ENCODE peak calls at places on chromosomes 11 and 22, in six cellular contexts. W is PC-3, I is heart right ventricle, Z is Peyer's patch, A is heart left ventricle, Y is OCI-LY7. Q is an unnamed sample.
A peak's percentile ranks its signal among the peaks of the same experiment; 100 is the strongest.

GRCh38 chr11:2451916-2452694 is 7.3 kb downstream of the KCNQ1 start:
- DNase-seq in W (no peak), I (no peak), Z (no peak), A (peak; percentile 62), Y (no peak), Q (no peak)

GRCh38 chr22:49827853-49828598 is at the start of gene BRD1:
- DNase-seq in W (peak; percentile 67), I (peak; percentile 36), Z (peak; percentile 56), A (peak; percentile 68), Y (peak; percentile 83), Q (no peak)

GRCh38 chr11:105399505-105399904 is 210.4 kb upstream of the GRIA4 start:
- DNase-seq in W (no peak), I (no peak), Z (no peak), A (no peak), Y (no peak), Q (no peak)

GRCh38 chr11:64051297-64051696 is 15.6 kb downstream of the FLRT1 start:
- DNase-seq in W (no peak), I (no peak), Z (no peak), A (no peak), Y (no peak), Q (no peak)

GRCh38 chr11:39678996-39679395 is 1780.5 kb downstream of the LRRC4C start:
- DNase-seq in W (peak; percentile 59), I (no peak), Z (no peak), A (no peak), Y (no peak), Q (no peak)

GRCh38 chr11:19768197-19768596 is 55.6 kb downstream of the NAV2 start:
- DNase-seq in W (no peak), I (no peak), Z (no peak), A (no peak), Y (no peak), Q (no peak)

GRCh38 chr22:38244106-38244505 is 28.7 kb downstream of the TMEM184B start:
- DNase-seq in W (no peak), I (no peak), Z (no peak), A (no peak), Y (peak; percentile 75), Q (no peak)

GRCh38 chr11:67354314-67355022 is 1.1 kb upstream of the POLD4 start:
- DNase-seq in W (peak; percentile 99), I (peak; percentile 79), Z (no peak), A (peak; percentile 91), Y (no peak), Q (peak; percentile 79)

GRCh38 chr11:96426356-96427103 is 36.7 kb downstream of the JRKL start:
- DNase-seq in W (peak; percentile 72), I (no peak), Z (no peak), A (no peak), Y (peak; percentile 41), Q (no peak)

GRCh38 chr22:47618611-47619010 is 856.2 kb downstream of the TBC1D22A start:
- DNase-seq in W (no peak), I (no peak), Z (no peak), A (no peak), Y (no peak), Q (no peak)

GRCh38 chr22:39493759-39494158 is 8.3 kb upstream of the MIEF1 start:
- DNase-seq in W (peak; percentile 76), I (no peak), Z (no peak), A (no peak), Y (no peak), Q (peak; percentile 0)

GRCh38 chr11:44979536-44980399 is 29.1 kb upstream of the TP53I11 start:
- DNase-seq in W (peak; percentile 92), I (peak; percentile 51), Z (no peak), A (peak; percentile 64), Y (no peak), Q (peak; percentile 82)

GRCh38 chr11:7927635-7928034 is 3.4 kb downstream of the OR10A6 start:
- DNase-seq in W (peak; percentile 33), I (no peak), Z (no peak), A (no peak), Y (no peak), Q (no peak)

GRCh38 chr22:29706493-29706892 is 13.3 kb upstream of the CABP7 start:
- DNase-seq in W (no peak), I (no peak), Z (no peak), A (no peak), Y (no peak), Q (no peak)

GRCh38 chr11:45096636-45097035 is 49.8 kb upstream of the PRDM11 start:
- DNase-seq in W (no peak), I (no peak), Z (no peak), A (no peak), Y (no peak), Q (no peak)

GRCh38 chr22:28594076-28594783 is 85.4 kb downstream of the TTC28 start:
- DNase-seq in W (no peak), I (no peak), Z (no peak), A (no peak), Y (no peak), Q (no peak)

GRCh38 chr11:74443071-74443864 is 24.1 kb downstream of the KCNE3 start:
- DNase-seq in W (peak; percentile 94), I (no peak), Z (no peak), A (no peak), Y (no peak), Q (no peak)

GRCh38 chr22:42878561-42879305 is 21.7 kb upstream of the ARFGAP3 start:
- DNase-seq in W (no peak), I (no peak), Z (no peak), A (no peak), Y (no peak), Q (peak; percentile 47)
- H3K4me1 ChIP-seq in W (no peaks in the 10 kb centered on the region), I (peaks cover 28% of the 10 kb centered on the region), Z (no peaks in the 10 kb centered on the region), A (no peaks in the 10 kb centered on the region), Y (peaks cover 9% of the 10 kb centered on the region), Q (peaks cover 8% of the 10 kb centered on the region)

GRCh38 chr11:72725731-72726042 is 26.5 kb downstream of the ARAP1 start:
- DNase-seq in W (no peak), I (no peak), Z (no peak), A (no peak), Y (no peak), Q (no peak)
- H3K36me3 ChIP-seq in W (no peaks in the 10 kb centered on the region), I (no peaks in the 10 kb centered on the region), Z (no peaks in the 10 kb centered on the region), A (peaks cover 2% of the 10 kb centered on the region), Y (peaks cover 38% of the 10 kb centered on the region), Q (no peaks in the 10 kb centered on the region)

GRCh38 chr22:24996420-24996952 is 44.0 kb downstream of the KIAA1671 start:
- DNase-seq in W (peak; percentile 75), I (peak; percentile 48), Z (no peak), A (peak; percentile 43), Y (no peak), Q (no peak)
- H3K27ac ChIP-seq in W (peak overlapping the region; percentile 74), I (peak overlapping the region; percentile 35), Z (no peak overlapping the region), A (peak overlapping the region; percentile 22), Y (no peak overlapping the region), Q (peak overlapping the region; percentile 39)

GRCh38 chr11:104094576-104094975 is 58.1 kb downstream of the DDI1 start:
- DNase-seq in W (no peak), I (no peak), Z (no peak), A (no peak), Y (no peak), Q (no peak)
- H3K4me1 ChIP-seq in W (no peaks in the 10 kb centered on the region), I (peaks cover 35% of the 10 kb centered on the region), Z (no peaks in the 10 kb centered on the region), A (no peaks in the 10 kb centered on the region), Y (no peaks in the 10 kb centered on the region), Q (no peaks in the 10 kb centered on the region)

GRCh38 chr11:125649465-125650166 is 24.7 kb downstream of the CHEK1 start:
- DNase-seq in W (no peak), I (no peak), Z (no peak), A (no peak), Y (no peak), Q (no peak)
- H3K36me3 ChIP-seq in W (peaks cover 36% of the 10 kb centered on the region), I (peaks cover 3% of the 10 kb centered on the region), Z (no peaks in the 10 kb centered on the region), A (no peaks in the 10 kb centered on the region), Y (peaks cover 98% of the 10 kb centered on the region), Q (no peaks in the 10 kb centered on the region)

GRCh38 chr11:35305670-35306382 is 113.5 kb downstream of the SLC1A2 start:
- DNase-seq in W (peak; percentile 55), I (no peak), Z (peak; percentile 37), A (no peak), Y (peak; percentile 42), Q (no peak)

GRCh38 chr11:35303596-35304392 is 115.6 kb downstream of the SLC1A2 start:
- DNase-seq in W (peak; percentile 14), I (peak; percentile 41), Z (peak; percentile 31), A (peak; percentile 57), Y (no peak), Q (no peak)

GRCh38 chr11:35304393-35304790 is 115.0 kb downstream of the SLC1A2 start:
- DNase-seq in W (peak; percentile 55), I (no peak), Z (no peak), A (no peak), Y (no peak), Q (no peak)

GRCh38 chr11:35304900-35305299 is 114.5 kb downstream of the SLC1A2 start:
- DNase-seq in W (no peak), I (no peak), Z (no peak), A (no peak), Y (no peak), Q (no peak)

GRCh38 chr11:35302388-35302787 is 117.0 kb downstream of the SLC1A2 start:
- DNase-seq in W (no peak), I (no peak), Z (no peak), A (no peak), Y (no peak), Q (no peak)
- H3K27ac ChIP-seq in W (no peak overlapping the region), I (no peak overlapping the region), Z (no peak overlapping the region), A (no peak overlapping the region), Y (no peak overlapping the region), Q (peak overlapping the region; percentile 89)

DNA sequence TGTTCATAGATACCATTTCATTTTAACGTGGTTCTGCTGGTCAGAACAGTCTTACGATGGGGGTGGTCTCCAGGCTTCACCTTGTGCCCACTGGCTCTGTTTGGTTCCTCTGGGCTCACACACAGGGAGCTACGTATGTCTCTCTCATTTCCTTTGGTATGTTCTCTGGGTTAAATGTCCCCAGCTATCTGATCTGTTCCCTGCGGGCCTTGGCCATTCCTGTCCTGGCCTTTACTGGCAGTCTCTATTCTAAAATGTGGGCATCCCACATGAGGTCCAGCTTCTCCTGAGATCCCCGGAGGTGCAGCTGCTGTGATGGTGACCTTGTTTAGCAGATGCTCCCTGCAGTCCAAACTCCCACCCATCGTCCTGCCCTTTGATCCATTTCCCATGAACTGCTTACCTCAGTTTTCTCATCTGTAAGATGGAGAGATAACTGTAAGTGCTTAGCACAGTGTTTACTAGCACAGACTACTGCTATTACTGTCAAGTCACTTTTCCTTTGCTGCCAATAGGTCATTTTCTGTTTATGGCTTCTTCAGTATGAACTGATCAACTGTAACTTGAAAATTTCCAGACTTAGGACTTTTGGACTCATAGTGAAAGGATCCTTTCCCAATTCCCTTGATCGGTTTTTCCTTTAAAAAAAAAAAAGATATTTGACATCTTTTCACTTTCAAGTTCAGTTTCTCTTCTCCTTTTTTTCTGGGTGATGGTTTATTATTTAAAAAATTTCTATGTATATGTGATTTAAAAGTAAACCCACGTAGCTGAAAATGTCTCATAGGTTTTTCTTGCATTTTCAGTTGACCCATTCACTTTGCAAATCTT is 92.9 kb downstream of the PTPRJ start:
- DNase-seq in W (no peak), I (no peak), Z (no peak), A (no peak), Y (no peak), Q (no peak)
- H3K4me1 ChIP-seq in W (no peaks in the 10 kb centered on the region), I (no peaks in the 10 kb centered on the region), Z (no peaks in the 10 kb centered on the region), A (no peaks in the 10 kb centered on the region), Y (peaks cover 30% of the 10 kb centered on the region), Q (no peaks in the 10 kb centered on the region)

GRCh38 chr22:46292173-46292572 is 4.5 kb upstream of the GTSE1 start:
- DNase-seq in W (no peak), I (no peak), Z (no peak), A (no peak), Y (no peak), Q (no peak)
- H3K36me3 ChIP-seq in W (no peaks in the 10 kb centered on the region), I (peaks cover 23% of the 10 kb centered on the region), Z (no peaks in the 10 kb centered on the region), A (peaks cover 20% of the 10 kb centered on the region), Y (no peaks in the 10 kb centered on the region), Q (no peaks in the 10 kb centered on the region)

GRCh38 chr11:120400564-120401364 is 64.6 kb downstream of the ARHGEF12 start:
- DNase-seq in W (peak; percentile 97), I (peak; percentile 25), Z (no peak), A (no peak), Y (no peak), Q (no peak)
- H3K27ac ChIP-seq in W (peak overlapping the region; percentile 61), I (no peak overlapping the region), Z (no peak overlapping the region), A (peak overlapping the region; percentile 44), Y (no peak overlapping the region), Q (peak overlapping the region; percentile 46)